ENCODE peak calls at places on chromosomes 12 and 14, in five cellular contexts. One of them, this sample, is unnamed. For H3K4me1, the result is how much of the 10 kb centered on the place peaks cover.

GRCh38 chr14:86035882-86036281 is 505.9 kb downstream of the FLRT2 start:
- DNase-seq in sigmoid colon: no peak
- DNase-seq in A549: no peak
- DNase-seq in ovary: no peak
- DNase-seq in transverse colon: no peak
- DNase-seq in this sample: no peak

GRCh38 chr12:52126605-52127578 is 47.4 kb downstream of the SMIM41 start:
- DNase-seq in sigmoid colon: no peak
- DNase-seq in A549: peak
- DNase-seq in ovary: no peak
- DNase-seq in transverse colon: no peak
- DNase-seq in this sample: no peak

GRCh38 chr12:96434107-96434506 is 33.9 kb upstream of the CDK17 start:
- DNase-seq in sigmoid colon: no peak
- DNase-seq in A549: no peak
- DNase-seq in ovary: no peak
- DNase-seq in transverse colon: peak
- DNase-seq in this sample: peak

GRCh38 chr12:97005612-97006011 is 98.6 kb downstream of the NEDD1 start:
- DNase-seq in sigmoid colon: no peak
- DNase-seq in A549: no peak
- DNase-seq in ovary: no peak
- DNase-seq in transverse colon: no peak
- DNase-seq in this sample: no peak

GRCh38 chr12:8077207-8077606 is 4.9 kb upstream of the NECAP1 start:
- DNase-seq in sigmoid colon: no peak
- DNase-seq in A549: no peak
- DNase-seq in ovary: no peak
- DNase-seq in transverse colon: no peak
- DNase-seq in this sample: no peak

GRCh38 chr12:131726-132465 is 65.3 kb downstream of the IQSEC3 start:
- DNase-seq in sigmoid colon: no peak
- DNase-seq in A549: no peak
- DNase-seq in ovary: no peak
- DNase-seq in transverse colon: no peak
- DNase-seq in this sample: no peak

GRCh38 chr12:4910502-4911315 is 1.0 kb downstream of the KCNA1 start:
- DNase-seq in sigmoid colon: no peak
- DNase-seq in A549: no peak
- DNase-seq in ovary: no peak
- DNase-seq in transverse colon: no peak
- DNase-seq in this sample: peak

GRCh38 chr14:52706286-52706685 is 714 bp upstream of the PSMC6 start:
- DNase-seq in sigmoid colon: no peak
- DNase-seq in A549: no peak
- DNase-seq in ovary: no peak
- DNase-seq in transverse colon: no peak
- DNase-seq in this sample: no peak

GRCh38 chr12:30330565-30330964 is 365.1 kb downstream of the IPO8 start:
- DNase-seq in sigmoid colon: no peak
- DNase-seq in A549: no peak
- DNase-seq in ovary: no peak
- DNase-seq in transverse colon: no peak
- DNase-seq in this sample: no peak

GRCh38 chr12:131540138-131540623 is 170.7 kb upstream of the SFSWAP start:
- DNase-seq in sigmoid colon: no peak
- DNase-seq in A549: no peak
- DNase-seq in ovary: no peak
- DNase-seq in transverse colon: no peak
- DNase-seq in this sample: no peak

GRCh38 chr12:57135939-57136338 is 7.7 kb downstream of the LRP1 start:
- DNase-seq in sigmoid colon: peak
- DNase-seq in A549: no peak
- DNase-seq in ovary: peak
- DNase-seq in transverse colon: no peak
- DNase-seq in this sample: no peak

GRCh38 chr14:91839754-91840153 is 27.6 kb downstream of the TC2N start:
- DNase-seq in sigmoid colon: no peak
- DNase-seq in A549: no peak
- DNase-seq in ovary: no peak
- DNase-seq in transverse colon: no peak
- DNase-seq in this sample: no peak

GRCh38 chr14:63290741-63291286 is 27.9 kb downstream of the GPHB5 start:
- DNase-seq in sigmoid colon: no peak
- DNase-seq in A549: no peak
- DNase-seq in ovary: no peak
- DNase-seq in transverse colon: no peak
- DNase-seq in this sample: peak

GRCh38 chr14:74980398-74980745 is 22.3 kb upstream of the EIF2B2 start:
- DNase-seq in sigmoid colon: no peak
- DNase-seq in A549: no peak
- DNase-seq in ovary: no peak
- DNase-seq in transverse colon: no peak
- DNase-seq in this sample: no peak

GRCh38 chr12:79455314-79455713 is 235.4 kb downstream of the PAWR start:
- DNase-seq in sigmoid colon: no peak
- DNase-seq in A549: no peak
- DNase-seq in ovary: no peak
- DNase-seq in transverse colon: no peak
- DNase-seq in this sample: no peak

GRCh38 chr12:80374615-80375014 is 69.4 kb upstream of the PTPRQ start:
- DNase-seq in sigmoid colon: no peak
- DNase-seq in A549: no peak
- DNase-seq in ovary: no peak
- DNase-seq in transverse colon: no peak
- DNase-seq in this sample: no peak

GRCh38 chr12:2958432-2959193 is 584 bp upstream of the TEAD4 start:
- DNase-seq in sigmoid colon: peak
- DNase-seq in A549: peak
- DNase-seq in ovary: peak
- DNase-seq in transverse colon: peak
- DNase-seq in this sample: peak

GRCh38 chr12:75699728-75700496 is 188.5 kb upstream of the KRR1 start:
- DNase-seq in sigmoid colon: no peak
- DNase-seq in A549: no peak
- DNase-seq in ovary: no peak
- DNase-seq in transverse colon: no peak
- DNase-seq in this sample: no peak

GRCh38 chr14:31291210-31291609 is 83.6 kb upstream of the HECTD1 start:
- DNase-seq in sigmoid colon: no peak
- DNase-seq in A549: no peak
- DNase-seq in ovary: no peak
- DNase-seq in transverse colon: no peak
- DNase-seq in this sample: no peak

GRCh38 chr12:11630046-11630706 is 19.3 kb upstream of the ETV6 start:
- DNase-seq in sigmoid colon: no peak
- DNase-seq in A549: no peak
- DNase-seq in ovary: no peak
- DNase-seq in transverse colon: no peak
- DNase-seq in this sample: no peak

GRCh38 chr12:115507951-115508722 is 769.4 kb downstream of the MED13L start:
- DNase-seq in sigmoid colon: no peak
- DNase-seq in A549: no peak
- DNase-seq in ovary: no peak
- DNase-seq in transverse colon: peak
- DNase-seq in this sample: no peak

GRCh38 chr12:68856510-68856909 is 48.5 kb downstream of the MDM2 start:
- DNase-seq in sigmoid colon: no peak
- DNase-seq in A549: no peak
- DNase-seq in ovary: no peak
- DNase-seq in transverse colon: no peak
- DNase-seq in this sample: no peak

GRCh38 chr14:75604979-75605825 is 26.8 kb downstream of the FLVCR2 start:
- DNase-seq in sigmoid colon: no peak
- DNase-seq in A549: no peak
- DNase-seq in ovary: peak
- DNase-seq in transverse colon: no peak
- DNase-seq in this sample: peak

GRCh38 chr12:23585782-23586163 is 363.7 kb downstream of the SOX5 start:
- DNase-seq in sigmoid colon: no peak
- DNase-seq in A549: no peak
- DNase-seq in ovary: no peak
- DNase-seq in transverse colon: no peak
- DNase-seq in this sample: no peak

GRCh38 chr12:78683031-78683430 is 181.5 kb upstream of the SYT1 start:
- DNase-seq in sigmoid colon: no peak
- DNase-seq in A549: no peak
- DNase-seq in ovary: no peak
- DNase-seq in transverse colon: no peak
- DNase-seq in this sample: no peak

GRCh38 chr12:25320123-25321006 is 69.6 kb upstream of the KRAS start:
- DNase-seq in sigmoid colon: no peak
- DNase-seq in A549: no peak
- DNase-seq in ovary: no peak
- DNase-seq in transverse colon: no peak
- DNase-seq in this sample: no peak

GRCh38 chr14:99668307-99668997 is 15.6 kb upstream of the CYP46A1 start:
- DNase-seq in sigmoid colon: no peak
- DNase-seq in A549: no peak
- DNase-seq in ovary: no peak
- DNase-seq in transverse colon: no peak
- DNase-seq in this sample: no peak

GRCh38 chr14:51957950-51958349 is 31.4 kb upstream of the RTRAF start:
- DNase-seq in sigmoid colon: no peak
- DNase-seq in A549: no peak
- DNase-seq in ovary: no peak
- DNase-seq in transverse colon: no peak
- DNase-seq in this sample: no peak

GRCh38 chr12:27083861-27084271 is 1.5 kb upstream of the C12orf71 start:
- DNase-seq in sigmoid colon: no peak
- DNase-seq in A549: no peak
- DNase-seq in ovary: peak
- DNase-seq in transverse colon: no peak
- DNase-seq in this sample: peak

GRCh38 chr14:32224731-32225377 is 21.8 kb upstream of the RNU6-8 start:
- DNase-seq in sigmoid colon: peak
- DNase-seq in A549: peak
- DNase-seq in ovary: no peak
- DNase-seq in transverse colon: no peak
- DNase-seq in this sample: no peak

GRCh38 chr14:81400852-81401251 is 728 bp upstream of the STON2 start:
- DNase-seq in sigmoid colon: peak
- DNase-seq in A549: peak
- DNase-seq in ovary: no peak
- DNase-seq in transverse colon: peak
- DNase-seq in this sample: no peak

GRCh38 chr14:103581206-103581605 is 18.4 kb downstream of the COA8 start:
- DNase-seq in sigmoid colon: no peak
- DNase-seq in A549: no peak
- DNase-seq in ovary: no peak
- DNase-seq in transverse colon: no peak
- DNase-seq in this sample: no peak
- H3K4me1 ChIP-seq in sigmoid colon: under half
- H3K4me1 ChIP-seq in A549: under half
- H3K4me1 ChIP-seq in ovary: under half
- H3K4me1 ChIP-seq in transverse colon: under half
- H3K4me1 ChIP-seq in this sample: under half

GRCh38 chr12:65430571-65431306 is 152.3 kb downstream of the MSRB3 start:
- DNase-seq in sigmoid colon: no peak
- DNase-seq in A549: peak
- DNase-seq in ovary: no peak
- DNase-seq in transverse colon: no peak
- DNase-seq in this sample: no peak
- TF ChIP-seq EP300 in sigmoid colon: no peak
- TF ChIP-seq EP300 in A549: peak
- TF ChIP-seq EP300 in ovary: no peak
- TF ChIP-seq EP300 in transverse colon: no peak
- TF ChIP-seq EP300 in this sample: no peak

DNA sequence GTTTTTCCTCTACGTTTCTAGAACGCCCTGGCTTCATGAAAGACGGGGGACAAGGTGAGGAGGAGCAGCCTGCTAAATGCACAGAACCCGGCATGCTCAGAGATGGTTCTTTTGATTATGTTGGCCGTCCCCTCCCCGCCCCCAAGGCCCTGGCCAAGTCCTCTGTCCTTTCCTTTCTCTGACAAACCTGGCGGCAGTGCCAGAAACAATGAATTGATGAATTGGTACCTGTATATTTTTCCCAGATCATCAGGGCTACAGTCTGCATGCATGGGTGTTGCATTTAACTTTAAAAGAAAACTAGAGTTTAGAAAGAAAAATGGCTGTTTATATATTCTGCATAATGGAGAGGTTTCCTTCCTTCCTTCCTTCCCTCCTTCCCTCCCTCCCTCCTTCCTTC is 29.0 kb downstream of the GPRC5D start:
- DNase-seq in sigmoid colon: no peak
- DNase-seq in A549: no peak
- DNase-seq in ovary: no peak
- DNase-seq in transverse colon: no peak
- DNase-seq in this sample: no peak
- H3K4me1 ChIP-seq in sigmoid colon: under half
- H3K4me1 ChIP-seq in A549: half or more
- H3K4me1 ChIP-seq in ovary: under half
- H3K4me1 ChIP-seq in transverse colon: under half
- H3K4me1 ChIP-seq in this sample: under half

GRCh38 chr12:124126950-124127349 is 153.9 kb downstream of the ZNF664 start:
- DNase-seq in sigmoid colon: no peak
- DNase-seq in A549: no peak
- DNase-seq in ovary: no peak
- DNase-seq in transverse colon: no peak
- DNase-seq in this sample: no peak
- TF ChIP-seq EP300 in sigmoid colon: no peak
- TF ChIP-seq EP300 in A549: no peak
- TF ChIP-seq EP300 in ovary: no peak
- TF ChIP-seq EP300 in transverse colon: no peak
- TF ChIP-seq EP300 in this sample: no peak

GRCh38 chr12:113049976-113050742 is 6.4 kb upstream of the DTX1 start:
- DNase-seq in sigmoid colon: no peak
- DNase-seq in A549: peak
- DNase-seq in ovary: no peak
- DNase-seq in transverse colon: peak
- DNase-seq in this sample: no peak
- H3K4me1 ChIP-seq in sigmoid colon: under half
- H3K4me1 ChIP-seq in A549: under half
- H3K4me1 ChIP-seq in ovary: under half
- H3K4me1 ChIP-seq in transverse colon: under half
- H3K4me1 ChIP-seq in this sample: under half

GRCh38 chr14:25394356-25394755 is 344.4 kb upstream of the STXBP6 start:
- DNase-seq in sigmoid colon: no peak
- DNase-seq in A549: no peak
- DNase-seq in ovary: no peak
- DNase-seq in transverse colon: no peak
- DNase-seq in this sample: no peak
- TF ChIP-seq EP300 in sigmoid colon: no peak
- TF ChIP-seq EP300 in A549: no peak
- TF ChIP-seq EP300 in ovary: no peak
- TF ChIP-seq EP300 in transverse colon: no peak
- TF ChIP-seq EP300 in this sample: no peak

DNA sequence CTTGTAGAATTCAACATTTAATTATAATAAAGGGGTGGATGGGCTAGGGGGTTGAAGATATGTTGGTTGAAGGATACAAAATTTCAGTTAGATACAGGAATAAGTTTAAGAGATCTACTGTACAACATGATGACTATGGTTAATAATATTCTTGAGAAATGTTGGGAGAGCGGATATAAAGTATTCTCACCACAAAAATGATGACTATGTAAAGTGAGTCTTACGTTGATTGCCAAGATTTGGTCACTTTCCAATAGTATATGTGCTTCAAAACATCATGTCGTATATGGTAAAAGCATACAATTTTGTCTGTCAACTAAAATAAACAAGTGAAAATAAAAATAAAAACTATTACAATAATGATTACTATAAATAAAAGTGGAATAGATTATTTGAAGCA is 802.0 kb downstream of the C12orf50 start:
- DNase-seq in sigmoid colon: no peak
- DNase-seq in A549: no peak
- DNase-seq in ovary: no peak
- DNase-seq in transverse colon: no peak
- DNase-seq in this sample: no peak
- H3K4me1 ChIP-seq in sigmoid colon: under half
- H3K4me1 ChIP-seq in A549: under half
- H3K4me1 ChIP-seq in ovary: under half
- H3K4me1 ChIP-seq in transverse colon: under half
- H3K4me1 ChIP-seq in this sample: under half